ENCODE peak calls at places on chromosome 1, in four cellular contexts. X, V, L and T are unnamed samples.

GRCh38 chr1:159921700-159922498 is 3.4 kb downstream of the TAGLN2 start:
- DNase-seq in X (no peak), L (peak), V (no peak), T (no peak)

GRCh38 chr1:63936276-63936675 is 162.5 kb downstream of the ROR1 start:
- DNase-seq in X (no peak), L (no peak), V (no peak), T (no peak)

GRCh38 chr1:192979542-192979941 is 79.6 kb downstream of the UCHL5 start:
- DNase-seq in V (no peak), X (no peak), L (no peak), T (no peak)

GRCh38 chr1:31531177-31532000 is 44.9 kb upstream of the TINAGL1 start:
- DNase-seq in L (no peak), X (no peak), V (no peak), T (no peak)

GRCh38 chr1:55568732-55569131 is 353.6 kb upstream of the USP24 start:
- DNase-seq in X (no peak), L (no peak), V (no peak), T (no peak)

GRCh38 chr1:112711041-112711440 is 4.1 kb downstream of the PPM1J start:
- DNase-seq in L (no peak), V (no peak), X (no peak), T (no peak)

GRCh38 chr1:88276158-88276557 is 407.9 kb upstream of the PKN2 start:
- DNase-seq in X (no peak), V (no peak), L (no peak), T (no peak)

GRCh38 chr1:160028426-160028825 is 3.4 kb downstream of the PIGM start:
- DNase-seq in V (no peak), L (no peak), X (no peak), T (no peak)

GRCh38 chr1:227136210-227136609 is 182.1 kb downstream of the CDC42BPA start:
- DNase-seq in V (no peak), L (no peak), X (no peak), T (no peak)

GRCh38 chr1:231206856-231207255 is 34.2 kb upstream of the GNPAT start:
- DNase-seq in L (peak), V (no peak), X (no peak), T (no peak)

GRCh38 chr1:210624722-210625121 is 296.0 kb downstream of the HHAT start:
- DNase-seq in V (no peak), L (no peak), X (no peak), T (no peak)

GRCh38 chr1:111228748-111229126 is 1.2 kb downstream of the CHI3L2 start:
- DNase-seq in V (no peak), L (no peak), X (no peak), T (no peak)

GRCh38 chr1:115090547-115090946 is 1.2 kb upstream of the TSPAN2 start:
- DNase-seq in X (no peak), V (no peak), L (peak), T (no peak)

GRCh38 chr1:17239420-17239819 is 9.5 kb upstream of the PADI3 start:
- DNase-seq in V (peak), X (peak), L (peak), T (peak)

GRCh38 chr1:54987830-54988705 is 7.6 kb downstream of the TMEM61 start:
- DNase-seq in X (no peak), L (no peak), V (no peak), T (no peak)

GRCh38 chr1:30354410-30354809 is 369.0 kb downstream of the MATN1 start:
- DNase-seq in V (no peak), L (no peak), X (no peak), T (no peak)

GRCh38 chr1:163068716-163069115 is 445 bp upstream of the RGS4 start:
- DNase-seq in V (no peak), X (no peak), L (no peak), T (no peak)

GRCh38 chr1:26597629-26598039 is 68.1 kb downstream of the RPS6KA1 start:
- DNase-seq in V (no peak), L (peak), X (no peak), T (no peak)

GRCh38 chr1:24266398-24266941 is 52.7 kb upstream of the GRHL3 start:
- DNase-seq in X (no peak), V (no peak), L (peak), T (no peak)

GRCh38 chr1:185562623-185563359 is 171.4 kb upstream of the HMCN1 start:
- DNase-seq in L (no peak), V (no peak), X (no peak), T (no peak)

GRCh38 chr1:26531651-26532131 is 2.1 kb downstream of the RPS6KA1 start:
- DNase-seq in L (no peak), V (no peak), X (no peak), T (no peak)

GRCh38 chr1:221667504-221667903 is 74.4 kb downstream of the DUSP10 start:
- DNase-seq in X (no peak), L (peak), V (no peak), T (no peak)

GRCh38 chr1:180311011-180311730 is 81.1 kb downstream of the LHX4 start:
- DNase-seq in V (no peak), L (no peak), X (no peak), T (no peak)

GRCh38 chr1:53582211-53583020 is 123.2 kb downstream of the DMRTB1 start:
- DNase-seq in X (no peak), L (peak), V (no peak), T (no peak)

GRCh38 chr1:119966681-119967080 is 70.4 kb upstream of the ADAM30 start:
- DNase-seq in L (no peak), X (no peak), V (no peak), T (no peak)

GRCh38 chr1:206967096-206967851 is 3.0 kb downstream of the FCAMR start:
- DNase-seq in L (no peak), X (no peak), V (no peak), T (no peak)

GRCh38 chr1:235998812-235999211 is 66.1 kb downstream of the NID1 start:
- DNase-seq in L (no peak), X (no peak), V (no peak), T (no peak)

GRCh38 chr1:169604781-169605560 is 18.7 kb upstream of the F5 start:
- DNase-seq in V (no peak), X (no peak), L (no peak), T (no peak)

GRCh38 chr1:154714638-154715037 is 106.7 kb upstream of the ADAR start:
- DNase-seq in V (no peak), L (peak), X (no peak), T (no peak)

GRCh38 chr1:16904560-16905111 is 8.9 kb downstream of the RNU1-2 start:
- DNase-seq in V (peak), X (peak), L (peak), T (peak)

GRCh38 chr1:98405581-98406059 is 255.9 kb upstream of the SNX7 start:
- DNase-seq in V (no peak), X (no peak), L (no peak), T (no peak)

GRCh38 chr1:243447342-243447741 is 191.5 kb downstream of the SDCCAG8 start:
- DNase-seq in L (peak), X (no peak), V (no peak), T (no peak)
- TF ChIP-seq TAF1 in L (no peak), X (no peak), V (no peak), T (no peak)

GRCh38 chr1:40257688-40258444 is at the start of gene ZMPSTE24:
- DNase-seq in X (peak), V (peak), L (peak), T (peak)
- TF ChIP-seq POLR2A in X (peak), V (peak), L (peak), T (peak)

DNA sequence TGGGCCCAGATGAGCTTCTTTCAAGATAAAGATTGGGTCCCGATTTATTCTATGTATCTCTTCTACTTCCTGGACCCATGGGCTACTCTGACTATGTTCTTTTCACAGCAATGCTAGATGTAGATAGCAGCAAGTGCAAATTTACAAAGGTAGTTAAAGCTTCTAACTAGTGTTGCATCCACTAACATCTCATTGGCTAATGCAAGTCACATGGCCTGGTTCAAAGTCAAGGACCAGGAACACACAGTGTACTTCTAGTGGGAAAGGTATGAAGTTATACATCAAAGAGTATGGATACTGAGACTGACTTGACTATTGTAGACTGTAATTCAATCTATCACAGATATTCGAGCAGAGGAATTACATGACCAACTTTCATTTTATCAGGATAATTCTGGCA is 588.8 kb downstream of the PLA2G4A start:
- DNase-seq in V (no peak), L (no peak), X (no peak), T (no peak)
- TF ChIP-seq TAF1 in V (no peak), L (no peak), X (no peak), T (no peak)

GRCh38 chr1:93152835-93153234 is 27.4 kb downstream of the TMED5 start:
- DNase-seq in L (no peak), X (no peak), V (no peak), T (no peak)
- TF ChIP-seq POLR2A in L (no peak), X (no peak), V (no peak), T (no peak)

GRCh38 chr1:182567629-182568028 is 21.4 kb downstream of the RNASEL start:
- DNase-seq in V (no peak), L (no peak), X (no peak), T (no peak)

GRCh38 chr1:182565537-182565936 is 23.5 kb downstream of the RNASEL start:
- DNase-seq in L (no peak), X (no peak), V (no peak), T (no peak)

GRCh38 chr1:182564605-182565004 is 24.5 kb downstream of the RNASEL start:
- DNase-seq in L (no peak), V (no peak), X (no peak), T (no peak)

GRCh38 chr1:182561432-182561831 is 27.6 kb downstream of the RNASEL start:
- DNase-seq in V (no peak), X (no peak), L (no peak), T (no peak)

GRCh38 chr1:182563095-182563494 is 26.0 kb downstream of the RNASEL start:
- DNase-seq in X (no peak), V (no peak), L (no peak), T (no peak)
- TF ChIP-seq TAF1 in X (no peak), V (no peak), L (no peak), T (no peak)

DNA sequence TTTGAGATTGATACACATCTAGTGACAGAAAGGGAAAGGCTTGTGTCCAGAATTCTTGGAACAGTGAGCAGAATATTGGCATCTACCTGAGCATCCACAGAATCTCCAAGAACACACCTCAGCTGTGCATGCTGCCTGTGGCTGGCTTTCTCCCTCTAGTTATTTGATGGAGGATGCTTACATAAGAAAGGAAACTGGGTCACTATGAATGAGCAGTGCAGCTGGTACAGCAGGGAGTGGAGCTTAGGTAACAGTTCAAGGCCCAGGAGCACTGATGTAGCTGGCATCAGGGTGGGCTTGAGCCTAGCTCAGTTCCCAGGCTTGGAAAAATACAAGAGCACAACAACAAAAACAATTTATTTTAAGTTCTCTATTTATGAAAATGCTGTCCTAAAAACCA is 26.3 kb downstream of the RGS8 start:
- DNase-seq in X (no peak), V (no peak), L (no peak), T (no peak)
- TF ChIP-seq POLR2A in X (no peak), V (no peak), L (no peak), T (no peak)

GRCh38 chr1:157115429-157115838 is 15.8 kb upstream of the ETV3L start:
- DNase-seq in X (no peak), L (no peak), V (no peak), T (no peak)

GRCh38 chr1:157117527-157118057 is 18.0 kb upstream of the ETV3L start:
- DNase-seq in V (peak), L (no peak), X (no peak), T (no peak)

GRCh38 chr1:157114183-157115121 is 14.8 kb upstream of the ETV3L start:
- DNase-seq in L (no peak), X (no peak), V (no peak), T (no peak)

GRCh38 chr1:157116735-157117103 is 17.1 kb upstream of the ETV3L start:
- DNase-seq in L (no peak), X (no peak), V (no peak), T (no peak)

DNA sequence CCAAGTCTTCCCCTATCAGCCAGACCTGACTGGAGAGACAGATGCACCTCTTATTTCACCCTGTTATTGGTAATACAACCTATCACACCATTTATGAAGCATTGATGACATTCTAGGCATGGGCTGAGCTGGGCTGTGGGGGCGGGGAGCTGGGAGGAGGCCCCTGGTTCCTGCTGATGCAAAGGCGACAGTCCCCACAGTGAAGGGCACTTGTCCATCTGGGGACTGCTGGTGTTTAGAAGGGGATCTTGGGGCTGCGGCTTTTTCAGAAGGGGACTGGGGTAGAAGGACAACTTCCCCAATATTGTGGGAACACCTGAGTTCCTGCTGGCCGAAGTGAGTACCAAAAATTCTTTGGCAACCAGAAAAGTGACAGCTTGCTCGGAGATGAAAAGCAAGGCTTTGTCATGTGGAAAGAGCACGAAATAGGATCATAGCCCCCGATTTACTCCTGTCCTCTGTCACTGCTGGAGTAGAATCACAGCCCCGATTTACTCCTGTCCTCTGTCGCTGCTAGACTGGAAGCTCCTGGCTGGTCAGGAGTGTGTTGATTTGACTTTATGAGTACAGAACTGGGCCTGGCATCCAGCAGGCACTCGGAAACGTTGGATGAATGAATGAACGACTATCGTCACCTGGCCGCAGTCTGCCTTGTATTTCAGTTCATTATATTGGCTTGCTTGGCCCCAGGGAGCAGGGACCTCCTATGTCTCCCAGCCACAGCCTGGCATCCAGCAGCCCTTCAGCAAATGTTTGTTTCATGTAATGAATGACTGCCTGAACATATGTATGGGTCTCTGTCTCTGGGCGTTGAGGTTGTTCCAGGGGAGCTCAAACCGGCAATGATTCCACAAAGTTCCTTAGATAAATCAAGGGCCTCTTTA is 16.5 kb upstream of the ETV3L start:
- DNase-seq in V (no peak), L (no peak), X (no peak), T (no peak)
- TF ChIP-seq TAF1 in V (no peak), L (no peak), X (no peak), T (no peak)

GRCh38 chr1:161749509-161750407 is at the start of gene DUSP12:
- DNase-seq in L (peak), X (peak), V (peak), T (peak)
- TF ChIP-seq POLR2A in L (peak), X (peak), V (peak), T (peak)

DNA sequence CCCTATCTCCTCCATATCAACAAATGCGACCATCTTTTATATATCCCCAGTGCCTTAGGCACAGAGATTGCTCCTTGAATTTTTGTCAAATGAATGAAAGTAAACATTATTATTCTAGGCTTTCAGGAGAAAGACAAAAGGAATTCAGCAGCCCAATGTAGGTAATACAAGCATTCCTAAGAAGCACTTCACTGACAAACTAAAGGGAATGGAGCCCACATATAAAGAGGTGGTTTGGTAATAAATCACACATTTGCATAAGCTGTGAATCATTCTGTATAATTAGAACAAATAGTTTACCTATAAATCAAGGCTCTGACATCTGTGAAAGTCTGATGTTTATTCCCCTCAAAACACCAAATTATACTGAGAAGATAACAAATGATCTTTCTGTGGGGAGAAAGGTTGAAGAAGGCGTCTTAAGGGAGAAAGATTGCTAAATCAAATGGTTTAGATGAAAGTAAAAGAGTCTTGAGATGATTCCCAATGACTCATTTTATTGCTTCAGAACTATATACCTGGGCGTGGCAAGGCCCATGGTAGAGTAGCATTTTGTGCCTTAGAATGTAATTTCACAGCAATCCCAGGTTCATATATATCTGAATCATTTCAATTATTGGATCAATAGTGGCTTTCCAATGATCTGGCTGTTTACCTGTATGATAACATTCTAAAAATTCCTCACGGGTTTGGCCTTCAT is 558.1 kb downstream of the AGBL4 start:
- DNase-seq in X (no peak), L (no peak), V (no peak), T (no peak)
- TF ChIP-seq TAF1 in X (no peak), L (no peak), V (no peak), T (no peak)

GRCh38 chr1:34656299-34656698 is 98.5 kb upstream of the GJB5 start:
- DNase-seq in X (no peak), V (no peak), L (no peak), T (no peak)

GRCh38 chr1:34656706-34657105 is 98.1 kb upstream of the GJB5 start:
- DNase-seq in L (no peak), X (no peak), V (no peak), T (no peak)

GRCh38 chr1:34655206-34655909 is 99.5 kb upstream of the GJB5 start:
- DNase-seq in L (no peak), X (no peak), V (no peak), T (no peak)

GRCh38 chr1:34657266-34657665 is 97.6 kb upstream of the GJB5 start:
- DNase-seq in V (no peak), X (no peak), L (no peak), T (no peak)

GRCh38 chr1:34657849-34658248 is 97.0 kb upstream of the GJB5 start:
- DNase-seq in V (no peak), L (no peak), X (no peak), T (no peak)
- TF ChIP-seq POLR2A in V (no peak), L (no peak), X (no peak), T (no peak)